ENCODE peak calls at places on chromosomes 13 and 19, in four cellular contexts. R is neural crest cell; Y is activated CD8-positive, alpha-beta memory T cell treated with anti-CD3 and anti-CD28 coated beads, Interleukin-2, amount 10 ng/mL, durations not matched to agents 7 days and 5 days; X is activated T-helper 1 cell treated with Interleukin-2 at 50 U/mL for 16 hours. F is an unnamed sample.

GRCh38 chr13:24923305-24923640 is 159.3 kb downstream of the RNF17 start:
- DNase-seq in R (no peak), Y (peak), X (no peak), F (no peak)

GRCh38 chr19:54047626-54048025 is 16.1 kb downstream of the VSTM1 start:
- DNase-seq in R (no peak), Y (no peak), X (no peak), F (no peak)

GRCh38 chr19:9966024-9966423 is 29.7 kb upstream of the OLFM2 start:
- DNase-seq in R (no peak), Y (no peak), X (no peak), F (no peak)

GRCh38 chr19:1153891-1154730 is 20.0 kb downstream of the SBNO2 start:
- DNase-seq in R (no peak), Y (no peak), X (no peak), F (no peak)

GRCh38 chr13:75319244-75319643 is 162.7 kb downstream of the TBC1D4 start:
- DNase-seq in R (no peak), Y (no peak), X (no peak), F (no peak)

GRCh38 chr13:110346661-110347067 is 39.6 kb downstream of the COL4A2 start:
- DNase-seq in R (no peak), Y (no peak), X (no peak), F (no peak)

GRCh38 chr19:17243854-17244617 is 1.7 kb downstream of the NR2F6 start:
- DNase-seq in R (no peak), Y (no peak), X (no peak), F (no peak)

GRCh38 chr13:23701646-23702045 is 131.4 kb downstream of the TNFRSF19 start:
- DNase-seq in R (no peak), Y (peak), X (no peak), F (no peak)

GRCh38 chr19:35220315-35220921 is 8.1 kb downstream of the FAM187B start:
- DNase-seq in R (no peak), Y (no peak), X (no peak), F (no peak)

GRCh38 chr13:75326173-75327131 is 155.5 kb downstream of the TBC1D4 start:
- DNase-seq in R (no peak), Y (peak), X (peak), F (peak)

GRCh38 chr13:40876020-40876738 is 86.8 kb downstream of the SLC25A15 start:
- DNase-seq in R (no peak), Y (no peak), X (no peak), F (no peak)

GRCh38 chr13:24214528-24214927 is 54.0 kb downstream of the SPATA13 start:
- DNase-seq in R (no peak), Y (no peak), X (no peak), F (no peak)

GRCh38 chr19:4965061-4965460 is 3.9 kb upstream of the KDM4B start:
- DNase-seq in R (no peak), Y (no peak), X (no peak), F (no peak)

GRCh38 chr13:21611385-21611784 is 7.4 kb upstream of the MICU2 start:
- DNase-seq in R (no peak), Y (no peak), X (no peak), F (no peak)

GRCh38 chr19:34256835-34257558 is 2.6 kb downstream of the GARRE1 start:
- DNase-seq in R (no peak), Y (no peak), X (no peak), F (no peak)

GRCh38 chr13:27455331-27455855 is 5.0 kb upstream of the MTIF3 start:
- DNase-seq in R (no peak), Y (no peak), X (no peak), F (no peak)

GRCh38 chr13:109479991-109480696 is 306.2 kb downstream of the IRS2 start:
- DNase-seq in R (no peak), Y (no peak), X (no peak), F (no peak)

GRCh38 chr13:41222259-41222852 is 28.0 kb upstream of the KBTBD7 start:
- DNase-seq in R (peak), Y (peak), X (peak), F (no peak)

GRCh38 chr13:45335397-45336024 is 5.5 kb downstream of the TPT1 start:
- DNase-seq in R (no peak), Y (no peak), X (no peak), F (no peak)

GRCh38 chr13:101390461-101390860 is 25.8 kb downstream of the NALCN start:
- DNase-seq in R (no peak), Y (no peak), X (no peak), F (no peak)

GRCh38 chr13:32142956-32143375 is 111.4 kb downstream of the FRY start:
- DNase-seq in R (no peak), Y (no peak), X (no peak), F (no peak)

GRCh38 chr13:34435338-34435737 is 506.7 kb upstream of the NBEA start:
- DNase-seq in R (no peak), Y (no peak), X (no peak), F (no peak)

GRCh38 chr13:40306817-40307216 is 359.6 kb downstream of the FOXO1 start:
- DNase-seq in R (no peak), Y (peak), X (no peak), F (no peak)

F was measured in T-helper 22 cell.